ENCODE peak calls at places on chromosomes 12 and 14, in six cellular contexts. C is mammary epithelial cell, H is WTC11, X is neural crest cell, R is sigmoid colon, T is esophagus squamous epithelium. Y is an unnamed sample.

GRCh38 chr12:117514016-117514415 is 152.6 kb upstream of the NOS1 start:
- DNase-seq in H (no peak), R (no peak), C (no peak), X (no peak), T (no peak), Y (no peak)

GRCh38 chr14:101377069-101377468 is 184.2 kb upstream of the DIO3 start:
- DNase-seq in X (no peak), C (no peak), H (no peak), T (no peak), R (no peak), Y (no peak)

GRCh38 chr14:61227893-61228591 is 53.1 kb downstream of the TMEM30B start:
- DNase-seq in H (no peak), C (no peak), T (no peak), R (no peak), X (no peak), Y (no peak)

GRCh38 chr14:32512813-32513212 is 183.7 kb downstream of the AKAP6 start:
- DNase-seq in R (no peak), C (no peak), X (no peak), T (no peak), H (no peak), Y (no peak)

GRCh38 chr12:96155181-96155580 is 39.0 kb upstream of the ELK3 start:
- DNase-seq in X (no peak), C (no peak), H (no peak), R (no peak), T (no peak), Y (no peak)

GRCh38 chr12:52909796-52910195 is 4.9 kb upstream of the KRT8 start:
- DNase-seq in R (no peak), C (no peak), X (no peak), T (no peak), H (no peak), Y (no peak)

GRCh38 chr12:78726854-78727253 is 137.7 kb upstream of the SYT1 start:
- DNase-seq in T (no peak), X (no peak), R (no peak), H (no peak), C (no peak), Y (no peak)

GRCh38 chr14:78164226-78164853 is 5.8 kb upstream of the NRXN3 start:
- DNase-seq in X (peak; percentile 51), H (peak; percentile 83), R (no peak), C (no peak), T (no peak), Y (peak; percentile 75)

GRCh38 chr12:67068773-67069450 is 200.2 kb upstream of the CAND1 start:
- DNase-seq in T (no peak), C (peak; percentile 83), X (peak; percentile 48), H (peak; percentile 63), R (peak; percentile 72), Y (peak; percentile 62)

GRCh38 chr14:59130472-59130871 is 58.0 kb upstream of the DAAM1 start:
- DNase-seq in R (peak; percentile 71), C (no peak), H (no peak), T (no peak), X (no peak), Y (no peak)

GRCh38 chr14:102500190-102500661 is 9.3 kb downstream of the ANKRD9 start:
- DNase-seq in R (peak; percentile 93), H (no peak), T (no peak), C (peak; percentile 94), X (no peak), Y (no peak)

GRCh38 chr14:61837336-61838229 is 75.4 kb downstream of the SNAPC1 start:
- DNase-seq in T (peak; percentile 6), C (peak; percentile 60), H (peak; percentile 78), X (peak; percentile 75), R (peak; percentile 86), Y (peak; percentile 81)

GRCh38 chr12:67651380-67651695 is 2.8 kb downstream of the DYRK2 start:
- DNase-seq in T (no peak), C (peak; percentile 23), X (no peak), H (no peak), R (no peak), Y (no peak)

GRCh38 chr12:125079943-125080645 is 14.9 kb downstream of the AACS start:
- DNase-seq in H (no peak), T (no peak), X (no peak), C (no peak), R (no peak), Y (no peak)

GRCh38 chr14:47843236-47843635 is 167.8 kb upstream of the MDGA2 start:
- DNase-seq in H (no peak), T (no peak), C (no peak), X (no peak), R (no peak), Y (no peak)

GRCh38 chr12:122836027-122836921 is 1.0 kb downstream of the HIP1R start:
- DNase-seq in H (no peak), X (no peak), C (peak; percentile 74), T (no peak), R (peak; percentile 66), Y (peak; percentile 43)

GRCh38 chr12:49897276-49897675 is 6.4 kb downstream of the FAIM2 start:
- DNase-seq in X (no peak), C (no peak), T (no peak), R (peak; percentile 33), H (no peak), Y (no peak)

GRCh38 chr14:50605776-50606175 is 45.8 kb downstream of the ATL1 start:
- DNase-seq in C (no peak), R (no peak), T (no peak), H (no peak), X (no peak), Y (no peak)

GRCh38 chr14:98114122-98114895 is 1157.7 kb downstream of the BCL11B start:
- DNase-seq in X (no peak), R (no peak), H (no peak), C (peak; percentile 46), T (no peak), Y (no peak)

GRCh38 chr12:13864081-13864673 is 117.2 kb downstream of the GRIN2B start:
- DNase-seq in X (peak; percentile 75), C (peak; percentile 47), R (peak; percentile 79), T (no peak), H (peak; percentile 79), Y (peak; percentile 75)

GRCh38 chr14:100149789-100150611 is 9.4 kb downstream of the DEGS2 start:
- DNase-seq in T (no peak), R (no peak), X (no peak), C (no peak), H (no peak), Y (no peak)

GRCh38 chr14:100150932-100151587 is 8.4 kb downstream of the DEGS2 start:
- DNase-seq in X (no peak), R (no peak), C (peak; percentile 25), T (no peak), H (no peak), Y (no peak)

GRCh38 chr14:100147691-100148464 is 11.6 kb downstream of the DEGS2 start:
- DNase-seq in X (no peak), T (no peak), C (no peak), H (no peak), R (no peak), Y (no peak)

GRCh38 chr14:100147181-100147631 is 12.2 kb downstream of the DEGS2 start:
- DNase-seq in R (no peak), T (no peak), H (no peak), X (no peak), C (no peak), Y (no peak)

DNA sequence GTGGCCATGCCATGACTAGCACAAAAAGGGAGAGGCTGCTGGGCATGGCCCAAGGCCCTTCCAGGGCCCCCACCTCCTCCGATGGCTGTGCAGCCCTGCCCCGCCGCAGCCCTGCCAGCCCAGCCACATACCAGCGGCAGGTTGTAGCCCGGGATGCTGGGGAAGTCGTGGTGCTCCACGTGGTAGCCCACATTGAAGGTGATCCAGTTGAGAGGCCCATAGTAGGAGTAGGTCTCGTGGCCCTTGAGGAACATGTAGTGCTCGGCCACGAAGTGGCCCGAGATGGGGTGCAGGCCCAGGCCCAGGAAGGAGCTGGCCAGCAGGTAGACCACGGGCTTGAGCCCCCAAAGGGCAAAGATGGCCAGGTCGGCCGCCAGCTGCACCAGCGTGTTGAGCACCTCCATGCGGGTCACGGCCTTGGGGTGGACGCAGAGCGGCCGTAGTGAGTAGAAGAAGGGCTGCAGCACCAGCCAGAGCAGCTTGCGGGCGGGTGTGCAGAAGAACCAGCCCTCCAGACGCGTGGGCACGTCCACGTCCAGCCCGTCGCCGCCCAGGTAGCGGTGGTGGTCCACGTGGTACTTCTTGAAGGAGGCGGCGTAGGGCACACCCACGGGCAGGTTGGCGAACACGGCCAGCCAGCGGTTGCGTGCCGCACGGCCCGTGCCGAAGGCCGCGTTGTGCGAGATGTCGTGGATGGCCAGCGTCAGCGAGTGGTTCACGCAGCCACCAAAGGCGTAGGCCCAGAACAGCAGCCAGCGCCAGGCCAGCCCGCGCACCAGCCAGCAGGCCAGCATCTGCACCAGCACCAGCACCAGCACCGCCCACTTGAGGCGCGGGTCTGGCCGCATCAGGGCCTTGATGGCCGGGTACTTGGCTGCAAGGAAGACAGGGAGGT is 10.4 kb downstream of the DEGS2 start:
- DNase-seq in R (no peak), C (no peak), X (no peak), H (no peak), T (no peak), Y (no peak)
- TF ChIP-seq CTCF in R (no peak), C (no peak), X (no peak), H (no peak), T (no peak), Y (no peak)

DNA sequence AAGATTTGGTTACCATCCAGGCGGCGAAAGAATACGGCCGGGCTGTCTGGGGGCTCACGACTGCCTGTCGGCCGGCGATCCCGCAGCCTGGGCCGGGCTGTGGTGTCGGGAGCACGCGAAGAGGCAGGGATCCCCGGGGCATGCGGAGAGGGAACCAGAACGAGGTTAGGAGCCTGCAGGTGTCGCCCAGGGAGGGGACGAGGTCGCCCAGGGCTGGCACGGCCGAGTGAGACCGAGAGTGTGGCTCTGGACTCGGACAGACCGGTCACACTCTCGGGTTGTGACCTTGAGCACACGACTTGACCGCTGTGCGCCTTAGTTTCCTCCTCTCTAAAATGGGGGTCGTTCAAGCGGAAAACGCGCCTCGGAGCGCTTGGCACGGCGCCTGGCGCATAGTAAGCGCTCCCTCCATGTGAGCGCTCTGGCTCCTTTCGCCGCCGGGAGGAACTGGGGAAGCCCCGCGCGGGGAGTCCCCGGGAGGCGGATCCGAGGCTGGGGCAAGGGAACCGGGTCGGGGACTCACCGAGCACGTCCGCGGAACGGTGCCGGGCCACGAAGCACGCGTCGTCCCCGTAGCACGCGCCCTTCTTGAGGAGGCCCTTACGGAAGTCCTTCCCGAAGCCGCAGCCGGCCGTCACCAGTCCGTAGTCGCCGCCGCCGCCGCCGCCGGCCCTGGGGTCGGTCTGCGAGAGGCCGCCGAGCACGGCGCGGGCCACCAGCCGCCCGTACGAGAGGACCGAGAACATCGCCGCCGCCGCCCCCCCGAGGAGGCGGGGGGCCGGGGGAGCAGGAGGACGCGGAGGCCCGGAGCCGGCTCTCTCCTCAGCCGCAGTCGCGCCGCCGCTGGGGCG is 607 bp downstream of the PPTC7 start:
- DNase-seq in X (peak; percentile 43), C (peak; percentile 81), H (peak; percentile 44), T (no peak), R (peak; percentile 82), Y (peak; percentile 55)
- TF ChIP-seq CTCF in X (no peak), C (no peak), H (no peak), T (no peak), R (no peak), Y (no peak)

GRCh38 chr12:42749239-42749638 is 159.7 kb upstream of the PRICKLE1 start:
- DNase-seq in H (no peak), C (no peak), T (no peak), R (no peak), X (no peak), Y (no peak)

GRCh38 chr12:42744539-42745156 is 155.1 kb upstream of the PRICKLE1 start:
- DNase-seq in X (peak; percentile 6), C (peak; percentile 88), T (no peak), H (no peak), R (no peak), Y (no peak)

GRCh38 chr12:42750356-42750755 is 160.8 kb upstream of the PRICKLE1 start:
- DNase-seq in R (no peak), T (no peak), X (no peak), C (no peak), H (no peak), Y (no peak)
- TF ChIP-seq CTCF in R (no peak), T (no peak), X (no peak), C (no peak), H (no peak), Y (no peak)

GRCh38 chr14:44940944-44941343 is 20.8 kb downstream of the KLHL28 start:
- DNase-seq in T (no peak), R (no peak), H (no peak), C (no peak), X (no peak), Y (no peak)
- TF ChIP-seq CTCF in T (no peak), R (no peak), H (no peak), C (no peak), X (no peak), Y (no peak)

Y was measured in endothelial cell.